ENCODE peak calls at places on chromosomes 1 and 21, in eight cellular contexts. Z is lower lobe of right lung, Y is AG04450, M is pancreas, X is ascending aorta, F is astrocyte, N is HCT116, W is NB4. O is an unnamed sample.

GRCh38 chr1:64330839-64331238 is 127.4 kb downstream of the UBE2U start:
- DNase-seq in M (no peak), Z (no peak), W (no peak), N (no peak), F (no peak), Y (no peak), X (no peak), O (no peak)

GRCh38 chr1:205477121-205477758 is 21.4 kb upstream of the BLACAT1 start:
- DNase-seq in F (no peak), N (no peak), Y (no peak), M (no peak), Z (no peak), X (no peak), W (no peak), O (no peak)

GRCh38 chr1:175067707-175068106 is at the start of gene TNN:
- DNase-seq in W (no peak), Z (no peak), X (no peak), M (no peak), F (no peak), Y (no peak), N (no peak), O (no peak)

GRCh38 chr1:44040418-44040817 is 9.2 kb upstream of the SLC6A9 start:
- DNase-seq in F (no peak), Y (no peak), X (no peak), W (peak; percentile 40), N (no peak), M (no peak), Z (no peak), O (no peak)

GRCh38 chr1:47678464-47678980 is 240.7 kb downstream of the FOXD2 start:
- DNase-seq in M (no peak), Z (no peak), W (no peak), Y (no peak), X (no peak), N (no peak), F (no peak), O (no peak)

GRCh38 chr1:110212165-110213142 is 2.3 kb downstream of the KCNC4 start:
- DNase-seq in M (peak; percentile 30), Z (no peak), W (no peak), Y (no peak), X (no peak), N (no peak), F (no peak), O (no peak)

GRCh38 chr1:25817840-25818501 is 1.8 kb upstream of the MTFR1L start:
- DNase-seq in X (no peak), W (no peak), Z (no peak), Y (no peak), M (no peak), N (no peak), F (no peak), O (no peak)

GRCh38 chr1:10601342-10602060 is 126.8 kb downstream of the PEX14 start:
- DNase-seq in W (no peak), Y (no peak), F (no peak), Z (no peak), M (no peak), N (no peak), X (no peak), O (no peak)

GRCh38 chr1:188228623-188229022 is 1399.9 kb downstream of the PLA2G4A start:
- DNase-seq in N (no peak), X (no peak), Z (no peak), Y (no peak), F (peak; percentile 0), W (no peak), M (no peak), O (no peak)

GRCh38 chr1:109782927-109783326 is 19.2 kb upstream of the EPS8L3 start:
- DNase-seq in Z (peak; percentile 36), M (no peak), X (no peak), N (no peak), F (no peak), W (no peak), Y (no peak), O (no peak)

GRCh38 chr1:147851149-147851548 is 51.4 kb upstream of the GJA8 start:
- DNase-seq in X (no peak), F (peak; percentile 25), Y (no peak), W (no peak), Z (no peak), N (no peak), M (no peak), O (no peak)

GRCh38 chr1:6301526-6301925 is 40.6 kb upstream of the GPR153 start:
- DNase-seq in F (peak; percentile 74), M (no peak), Z (no peak), Y (no peak), X (no peak), N (no peak), W (no peak), O (no peak)

GRCh38 chr1:183905497-183905896 is 100.6 kb downstream of the RGL1 start:
- DNase-seq in F (no peak), Y (no peak), M (no peak), W (no peak), N (no peak), Z (no peak), X (no peak), O (no peak)

GRCh38 chr1:211731456-211732275 is 56.2 kb upstream of the NEK2 start:
- DNase-seq in W (no peak), F (no peak), Y (no peak), Z (no peak), M (no peak), N (no peak), X (no peak), O (no peak)

GRCh38 chr1:8155528-8156186 is 129.5 kb upstream of the ERRFI1 start:
- DNase-seq in F (peak; percentile 71), Y (no peak), N (no peak), Z (peak; percentile 47), W (no peak), X (no peak), M (no peak), O (no peak)

GRCh38 chr1:113392541-113392940 is 2.2 kb downstream of the MAGI3 start:
- DNase-seq in Y (no peak), F (no peak), M (no peak), N (no peak), X (no peak), W (no peak), Z (no peak), O (no peak)

GRCh38 chr1:180565472-180565871 is 6.7 kb downstream of the OVAAL start:
- DNase-seq in N (no peak), Z (no peak), Y (no peak), W (no peak), M (no peak), F (no peak), X (no peak), O (no peak)

DNA sequence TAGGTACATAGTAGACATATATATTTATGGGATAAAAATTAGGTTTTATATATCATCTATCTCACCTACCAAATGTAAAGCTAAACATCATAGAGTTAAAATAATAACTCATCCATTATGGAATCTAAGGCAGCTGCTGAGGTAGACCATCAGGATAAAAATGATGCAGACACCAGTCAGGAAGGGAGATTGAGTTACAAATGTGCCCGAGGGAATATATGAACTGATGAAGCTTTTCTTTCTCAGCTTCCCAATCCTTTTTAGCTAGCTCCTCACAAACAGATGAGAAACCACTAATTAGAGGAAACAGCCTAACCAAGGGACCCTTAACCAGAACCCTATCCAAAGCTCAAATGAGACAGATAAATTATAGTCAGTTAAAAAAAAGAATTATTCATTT is 20.9 kb downstream of the TTLL7 start:
- DNase-seq in N (no peak), Z (no peak), Y (no peak), M (no peak), W (no peak), X (no peak), F (no peak), O (no peak)
- TF ChIP-seq CTCF in N (no peak), Z (no peak), Y (no peak), M (no peak), W (no peak), X (no peak), F (no peak), O (no peak)

GRCh38 chr21:45699966-45700365 is 56.4 kb downstream of the PCBP3 start:
- DNase-seq in F (no peak), Z (no peak), Y (no peak), M (no peak), X (no peak), N (no peak), W (no peak), O (no peak)

GRCh38 chr21:45704311-45705108 is 61.0 kb downstream of the PCBP3 start:
- DNase-seq in F (no peak), W (no peak), N (no peak), M (no peak), Z (no peak), X (no peak), Y (no peak), O (no peak)

GRCh38 chr21:45699251-45699942 is 55.9 kb downstream of the PCBP3 start:
- DNase-seq in M (no peak), Z (no peak), N (no peak), W (no peak), X (no peak), F (no peak), Y (no peak), O (no peak)

GRCh38 chr21:45698493-45698947 is 55.0 kb downstream of the PCBP3 start:
- DNase-seq in X (peak; percentile 33), N (no peak), Z (no peak), Y (peak; percentile 55), F (peak; percentile 94), W (no peak), M (peak; percentile 25), O (no peak)

GRCh38 chr21:45700461-45700860 is 56.9 kb downstream of the PCBP3 start:
- DNase-seq in N (no peak), Y (no peak), W (no peak), M (no peak), Z (no peak), F (no peak), X (no peak), O (no peak)
- H3K4me3 ChIP-seq in N (no peak overlapping the region), Y (no peak overlapping the region), W (no peak overlapping the region), M (no peak overlapping the region), Z (no peak overlapping the region), F (no peak overlapping the region), X (no peak overlapping the region), O (no peak overlapping the region)

GRCh38 chr1:156052862-156053769 is 482 bp downstream of the UBQLN4 start:
- DNase-seq in N (peak; percentile 72), M (peak; percentile 66), X (no peak), F (peak; percentile 54), Z (peak; percentile 70), W (peak; percentile 85), Y (no peak), O (no peak)
- TF ChIP-seq CTCF in N (peak; percentile 30), M (no peak), X (no peak), F (no peak), Z (peak; percentile 26), W (peak; percentile 28), Y (peak; percentile 45), O (peak; percentile 41)

DNA sequence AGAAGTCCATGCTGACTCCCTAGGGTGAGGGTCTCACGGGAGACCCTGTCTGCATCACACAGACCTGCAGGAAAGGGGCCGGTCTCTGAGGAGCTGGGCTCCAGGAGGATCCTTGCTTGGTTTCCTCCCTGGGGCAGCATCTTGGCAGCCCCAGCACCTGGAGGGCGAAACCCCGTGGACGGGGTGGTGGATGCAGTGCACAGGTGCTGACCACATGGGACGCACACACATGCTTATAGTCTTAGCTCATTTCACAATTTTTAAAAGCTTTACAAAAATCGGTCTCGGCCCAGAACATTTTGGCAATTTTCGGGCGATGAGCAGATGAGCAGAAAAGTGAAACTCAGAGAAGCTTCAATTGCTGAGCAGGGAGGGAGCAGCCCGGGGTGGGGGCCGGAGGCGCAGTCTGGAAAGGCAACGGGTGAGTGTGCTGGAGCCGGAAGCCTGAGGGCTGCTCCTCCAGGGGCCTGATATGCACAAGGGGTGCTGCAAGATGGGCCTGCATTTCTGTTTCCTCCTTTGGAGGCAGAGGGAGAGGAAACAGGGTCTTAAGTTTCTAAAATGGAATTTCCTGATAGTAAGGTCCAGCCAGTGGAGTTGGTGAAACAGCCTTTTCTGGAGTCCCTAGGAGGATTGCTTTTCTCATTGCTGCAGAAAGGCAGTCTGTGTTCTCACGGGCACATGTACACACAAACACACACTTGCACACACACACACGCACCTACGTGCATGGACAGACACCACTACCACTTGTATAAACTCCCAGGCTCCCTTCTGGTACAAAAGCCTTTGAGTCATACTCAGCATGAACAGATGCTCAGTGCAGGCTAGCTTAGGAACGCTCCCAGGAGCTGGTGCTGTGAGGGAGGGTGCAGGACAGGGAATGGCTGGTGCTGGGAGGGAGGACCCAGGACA is 60.7 kb downstream of the SCCPDH start:
- DNase-seq in M (no peak), Z (no peak), F (peak; percentile 6), W (peak; percentile 94), N (no peak), Y (peak; percentile 18), X (no peak), O (no peak)
- H3K4me3 ChIP-seq in M (no peak overlapping the region), Z (no peak overlapping the region), F (no peak overlapping the region), W (peak overlapping the region; percentile 25), N (no peak overlapping the region), Y (no peak overlapping the region), X (no peak overlapping the region), O (peak overlapping the region; percentile 3)